ENCODE peak calls at places on chromosome 17, in four cellular contexts. U, V, C and P are unnamed samples.

GRCh38 chr17:67624886-67625656 is 92.7 kb upstream of the NOL11 start:
- DNase-seq in U (no peak), V (no peak), C (no peak), P (no peak)

GRCh38 chr17:51748749-51749604 is 409.5 kb downstream of the CA10 start:
- DNase-seq in U (no peak), V (peak; percentile 21), C (no peak), P (no peak)

GRCh38 chr17:1947229-1947742 is 77.8 kb downstream of the RTN4RL1 start:
- DNase-seq in U (no peak), V (no peak), C (peak; percentile 32), P (no peak)

GRCh38 chr17:17503566-17504130 is 7.5 kb upstream of the RASD1 start:
- DNase-seq in U (no peak), V (no peak), C (no peak), P (no peak)

GRCh38 chr17:46764335-46764708 is 54.2 kb downstream of the WNT3 start:
- DNase-seq in U (no peak), V (no peak), C (peak; percentile 15), P (no peak)

GRCh38 chr17:35742496-35742895 is 10.5 kb downstream of the GAS2L2 start:
- DNase-seq in U (no peak), V (no peak), C (no peak), P (no peak)

GRCh38 chr17:82859431-82860403 is 19.9 kb upstream of the ZNF750 start:
- DNase-seq in U (peak; percentile 64), V (peak; percentile 82), C (no peak), P (no peak)

GRCh38 chr17:63834431-63835166 is 7.1 kb upstream of the FTSJ3 start:
- DNase-seq in U (peak; percentile 49), V (peak; percentile 82), C (peak; percentile 38), P (no peak)

GRCh38 chr17:44197980-44198720 is 1.5 kb downstream of the ATXN7L3 start:
- DNase-seq in U (peak; percentile 41), V (peak; percentile 54), C (no peak), P (no peak)

GRCh38 chr17:18021372-18021771 is 17.6 kb downstream of the ATPAF2 start:
- DNase-seq in U (no peak), V (no peak), C (no peak), P (no peak)

GRCh38 chr17:13362341-13363122 is 239.2 kb downstream of the HS3ST3A1 start:
- DNase-seq in U (no peak), V (no peak), C (no peak), P (no peak)

GRCh38 chr17:63249256-63250006 is 196.7 kb downstream of the CYB561 start:
- DNase-seq in U (no peak), V (no peak), C (no peak), P (no peak)

GRCh38 chr17:79760197-79760906 is 17.6 kb upstream of the CBX2 start:
- DNase-seq in U (no peak), V (no peak), C (no peak), P (no peak)

GRCh38 chr17:75481194-75482059 is 25.0 kb downstream of the TMEM94 start:
- DNase-seq in U (no peak), V (no peak), C (no peak), P (no peak)

GRCh38 chr17:76631821-76632565 is 11.6 kb downstream of the ST6GALNAC1 start:
- DNase-seq in U (no peak), V (no peak), C (peak; percentile 57), P (no peak)

GRCh38 chr17:78568494-78569115 is 8.6 kb downstream of the DNAH17 start:
- DNase-seq in U (no peak), V (no peak), C (no peak), P (no peak)

GRCh38 chr17:38352245-38353083 is 820 bp downstream of the SOCS7 start:
- DNase-seq in U (no peak), V (peak; percentile 38), C (peak; percentile 40), P (peak; percentile 44)

GRCh38 chr17:79389896-79390295 is 221.0 kb downstream of the RBFOX3 start:
- DNase-seq in U (no peak), V (no peak), C (no peak), P (no peak)

GRCh38 chr17:79026345-79027273 is 2.6 kb downstream of the C1QTNF1 start:
- DNase-seq in U (no peak), V (no peak), C (peak; percentile 24), P (no peak)

GRCh38 chr17:17785407-17785806 is 51.4 kb downstream of the SREBF1 start:
- DNase-seq in U (no peak), V (no peak), C (no peak), P (no peak)

GRCh38 chr17:65297384-65297783 is 160.2 kb downstream of the RGS9 start:
- DNase-seq in U (no peak), V (no peak), C (no peak), P (no peak)

GRCh38 chr17:50165066-50165465 is 739 bp upstream of the SGCA start:
- DNase-seq in U (no peak), V (no peak), C (no peak), P (peak; percentile 40)

GRCh38 chr17:62723842-62724241 is 84.3 kb downstream of the MARCHF10 start:
- DNase-seq in U (no peak), V (no peak), C (no peak), P (no peak)

GRCh38 chr17:71667661-71668060 is 453.2 kb upstream of the SOX9 start:
- DNase-seq in U (no peak), V (no peak), C (no peak), P (no peak)

GRCh38 chr17:32870969-32871368 is 6.0 kb downstream of the MYO1D start:
- DNase-seq in U (no peak), V (no peak), C (no peak), P (no peak)

GRCh38 chr17:55909776-55910175 is 158.9 kb downstream of the PCTP start:
- DNase-seq in U (no peak), V (no peak), C (no peak), P (no peak)

GRCh38 chr17:4201231-4201630 is 58.2 kb downstream of the CYB5D2 start:
- DNase-seq in U (no peak), V (no peak), C (no peak), P (no peak)